ENCODE peak calls at places on chromosome 13, in eight cellular contexts. X is astrocyte of the spinal cord; D is CD8-positive, alpha-beta memory T cell; S is lower leg skin; N is osteoblast; Z is adipocyte; A is retinal pigment epithelial cell; J is heart left ventricle. P is an unnamed sample.

GRCh38 chr13:94548382-94549240 is 47.3 kb downstream of the TGDS start:
- DNase-seq in X (peak), D (peak), S (peak), N (peak), Z (peak), A (no peak), J (peak), P (peak)

GRCh38 chr13:102122147-102122546 is 279.7 kb downstream of the FGF14 start:
- DNase-seq in X (no peak), D (no peak), S (no peak), N (no peak), Z (no peak), A (no peak), J (no peak), P (no peak)

GRCh38 chr13:97391201-97391600 is 42.8 kb upstream of the RAP2A start:
- DNase-seq in X (no peak), D (no peak), S (no peak), N (no peak), Z (peak), A (no peak), J (no peak), P (no peak)

GRCh38 chr13:87810391-87810801 is 139.2 kb downstream of the SLITRK5 start:
- DNase-seq in X (no peak), D (no peak), S (no peak), N (no peak), Z (no peak), A (no peak), J (no peak), P (peak)

GRCh38 chr13:84645196-84646071 is 763.2 kb upstream of the SLITRK1 start:
- DNase-seq in X (peak), D (no peak), S (no peak), N (no peak), Z (peak), A (peak), J (no peak), P (no peak)

GRCh38 chr13:111062305-111062704 is 52.8 kb upstream of the ARHGEF7 start:
- DNase-seq in X (no peak), D (no peak), S (no peak), N (no peak), Z (no peak), A (no peak), J (no peak), P (no peak)

GRCh38 chr13:24280722-24281121 is 28.7 kb upstream of the C1QTNF9 start:
- DNase-seq in X (no peak), D (no peak), S (no peak), N (no peak), Z (no peak), A (no peak), J (no peak), P (no peak)

GRCh38 chr13:25731511-25731910 is 320.3 kb downstream of the SHISA2 start:
- DNase-seq in X (no peak), D (no peak), S (no peak), N (no peak), Z (no peak), A (no peak), J (no peak), P (no peak)

GRCh38 chr13:29850213-29850898 is at the start of gene UBL3:
- DNase-seq in X (peak), D (peak), S (peak), N (peak), Z (peak), A (peak), J (peak), P (peak)

DNA sequence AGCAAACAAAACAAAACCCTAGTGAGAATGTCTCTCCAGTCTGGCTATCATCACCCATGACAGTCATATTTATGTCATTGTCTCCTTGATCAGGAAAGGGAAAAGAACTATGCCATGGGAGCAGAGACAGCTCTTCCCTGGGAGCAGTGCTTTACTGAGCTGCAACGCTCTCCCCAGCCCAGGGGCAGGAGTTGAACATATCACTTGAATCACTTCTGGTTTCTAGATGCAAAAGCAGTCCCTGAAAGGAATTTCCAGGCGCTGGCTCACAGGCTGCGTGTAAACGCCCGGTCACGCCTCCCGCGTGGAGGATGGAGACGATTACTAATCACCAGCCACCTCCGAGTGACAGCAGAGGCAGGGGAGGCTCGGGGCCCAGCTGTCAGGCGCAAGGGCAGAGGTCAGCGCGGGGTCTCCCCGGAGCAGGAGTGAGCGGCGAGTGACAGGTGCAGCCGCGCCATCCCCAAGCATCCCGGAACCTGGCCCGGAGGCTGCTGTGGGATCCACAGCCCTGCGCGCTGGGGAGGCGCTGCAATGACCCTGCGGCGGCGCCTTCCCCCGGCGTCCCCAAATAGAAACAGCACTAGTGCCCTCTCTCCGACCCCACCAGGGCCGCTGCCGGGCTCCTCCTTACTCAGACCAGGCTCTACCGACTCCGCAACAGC is 23.5 kb upstream of the DCLK1 start:
- DNase-seq in X (peak), D (no peak), S (peak), N (peak), Z (peak), A (peak), J (no peak), P (no peak)
- H3K4me3 ChIP-seq in X (no peak), D (no peak), S (no peak), N (no peak), Z (no peak), A (peak), J (peak), P (peak)

GRCh38 chr13:79403113-79403512 is 2.9 kb downstream of the RBM26 start:
- DNase-seq in X (no peak), D (no peak), S (no peak), N (peak), Z (peak), A (no peak), J (no peak), P (no peak)
- H3K4me3 ChIP-seq in X (no peak), D (peak), S (no peak), N (peak), Z (peak), A (peak), J (peak), P (no peak)

GRCh38 chr13:114022309-114022669 is 48.4 kb upstream of the C13orf46 start:
- DNase-seq in X (no peak), D (no peak), S (no peak), N (no peak), Z (no peak), A (no peak), J (peak), P (no peak)
- H3K4me3 ChIP-seq in X (no peak), D (no peak), S (no peak), N (no peak), Z (no peak), A (no peak), J (no peak), P (no peak)

DNA sequence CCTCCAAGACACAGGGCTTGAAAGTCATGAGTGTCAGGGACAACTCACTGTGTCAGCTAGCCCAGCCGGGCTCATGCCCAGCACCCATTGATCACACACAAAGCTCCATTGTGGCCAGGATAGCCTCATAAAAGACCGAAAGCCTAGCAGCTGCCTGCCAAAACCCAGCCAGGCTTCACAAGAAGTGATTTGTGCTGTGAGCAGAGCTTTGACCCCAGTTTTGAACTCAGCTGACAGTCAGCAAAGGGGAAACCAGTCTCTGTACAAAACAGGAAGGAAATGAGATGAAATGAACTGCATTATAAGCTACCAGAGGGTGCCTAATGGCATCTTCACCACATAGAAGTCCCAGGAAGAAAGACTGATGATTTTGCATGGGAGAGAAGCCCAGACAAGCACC is 2.9 kb upstream of the RUBCNL start:
- DNase-seq in X (peak), D (no peak), S (no peak), N (peak), Z (no peak), A (no peak), J (no peak), P (no peak)
- H3K4me3 ChIP-seq in X (no peak), D (no peak), S (no peak), N (peak), Z (no peak), A (no peak), J (no peak), P (no peak)